ENCODE peak calls at places on chromosomes 3 and 15, in seven cellular contexts. T is breast epithelium, G is pancreas, F is hepatocyte, Q is fibroblast of lung, I is heart right ventricle, S is Karpas-422. E is an unnamed sample.

GRCh38 chr3:169148448-169149348 is 514.8 kb downstream of the MECOM start:
- DNase-seq in F (no peak), T (no peak), Q (no peak), I (peak; percentile 39), G (peak; percentile 59), S (no peak), E (no peak)

GRCh38 chr3:7577513-7577912 is 716.6 kb downstream of the GRM7 start:
- DNase-seq in T (no peak), I (no peak), G (no peak), Q (no peak), S (no peak), F (no peak), E (no peak)

GRCh38 chr3:61821823-61822251 is 260.5 kb downstream of the PTPRG start:
- DNase-seq in I (no peak), G (no peak), F (no peak), T (no peak), Q (peak; percentile 36), S (no peak), E (no peak)

GRCh38 chr15:28961391-28961790 is 75.6 kb downstream of the APBA2 start:
- DNase-seq in F (no peak), T (no peak), I (no peak), S (no peak), G (no peak), Q (no peak), E (no peak)

GRCh38 chr3:191961036-191961435 is 500.1 kb downstream of the PYDC2 start:
- DNase-seq in Q (no peak), I (no peak), G (no peak), T (no peak), S (no peak), F (no peak), E (no peak)

GRCh38 chr3:138063416-138063815 is 52.0 kb downstream of the DZIP1L start:
- DNase-seq in T (no peak), I (no peak), G (no peak), S (no peak), Q (no peak), F (no peak), E (no peak)

GRCh38 chr15:27059610-27060202 is 88.7 kb downstream of the GABRG3 start:
- DNase-seq in S (peak; percentile 77), G (peak; percentile 19), Q (peak; percentile 56), I (peak; percentile 24), T (no peak), F (peak; percentile 76), E (no peak)

GRCh38 chr15:22224241-22224671 is 143.9 kb downstream of the OR4M2 start:
- DNase-seq in T (no peak), I (no peak), Q (no peak), F (no peak), G (no peak), S (peak; percentile 44), E (no peak)

GRCh38 chr15:83372434-83372873 is 74.7 kb upstream of the SH3GL3 start:
- DNase-seq in Q (no peak), I (no peak), G (no peak), S (no peak), T (no peak), F (no peak), E (no peak)

GRCh38 chr3:105352976-105353375 is 13.7 kb upstream of the ALCAM start:
- DNase-seq in T (no peak), Q (peak; percentile 44), I (no peak), S (no peak), F (no peak), G (no peak), E (no peak)

GRCh38 chr15:61383421-61383820 is 154.3 kb upstream of the RORA start:
- DNase-seq in G (no peak), Q (peak; percentile 11), F (no peak), S (no peak), I (no peak), T (no peak), E (no peak)

GRCh38 chr3:157566596-157566995 is 63.4 kb upstream of the VEPH1 start:
- DNase-seq in F (no peak), G (no peak), Q (no peak), S (no peak), I (no peak), T (no peak), E (no peak)

GRCh38 chr15:90191795-90192494 is 9.2 kb upstream of the SEMA4B start:
- DNase-seq in T (peak; percentile 75), Q (peak; percentile 65), G (peak; percentile 98), I (peak; percentile 63), S (peak; percentile 92), F (peak; percentile 89), E (peak; percentile 81)

GRCh38 chr3:39102504-39103323 is 4.7 kb downstream of the GORASP1 start:
- DNase-seq in T (no peak), I (no peak), S (no peak), G (no peak), Q (no peak), F (no peak), E (no peak)

GRCh38 chr3:39105687-39106063 is 1.8 kb downstream of the GORASP1 start:
- DNase-seq in F (no peak), S (no peak), Q (no peak), T (no peak), I (no peak), G (no peak), E (peak; percentile 2)

GRCh38 chr3:39103324-39103693 is 4.1 kb downstream of the GORASP1 start:
- DNase-seq in Q (no peak), I (no peak), S (peak; percentile 61), F (no peak), G (no peak), T (no peak), E (no peak)

GRCh38 chr3:39104961-39105686 is 2.3 kb downstream of the GORASP1 start:
- DNase-seq in F (no peak), I (no peak), Q (no peak), S (no peak), G (no peak), T (no peak), E (no peak)

DNA sequence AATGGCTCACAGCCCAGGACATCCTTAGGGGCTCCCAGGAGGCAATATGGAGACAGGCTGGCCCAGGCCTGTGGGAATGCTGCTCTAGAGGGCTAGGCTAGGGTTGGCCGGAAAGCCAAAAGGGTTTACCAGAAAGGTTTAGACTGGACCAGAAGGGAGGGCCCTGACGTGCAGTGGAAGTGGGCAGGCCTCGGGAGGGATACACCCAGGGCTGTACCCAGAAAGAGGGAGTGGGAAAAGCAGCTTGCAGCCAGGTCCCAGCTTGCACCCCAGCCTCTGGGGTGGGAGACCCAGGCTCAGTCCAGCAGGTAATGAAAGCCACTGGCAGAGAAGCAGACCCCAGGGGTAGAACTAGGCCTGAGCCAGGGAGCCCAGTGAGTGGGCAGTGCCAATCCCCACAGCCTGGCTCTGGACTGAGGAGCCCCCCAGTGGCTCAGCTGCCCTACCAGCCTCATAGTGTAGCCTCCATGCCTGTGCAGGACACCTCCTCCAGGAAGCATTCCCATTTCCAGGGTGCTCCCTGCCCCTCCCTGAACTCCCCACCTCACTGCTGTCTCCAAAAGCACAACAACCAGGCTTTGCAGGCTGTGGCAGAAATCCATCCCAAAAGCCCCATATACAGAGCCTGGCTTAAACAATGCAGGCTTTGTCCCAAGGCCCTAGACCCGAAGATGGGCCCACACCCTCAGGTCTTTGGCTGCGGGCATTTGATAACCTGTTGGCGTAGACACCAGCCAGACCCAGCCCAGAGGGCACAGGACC is 3.5 kb downstream of the GORASP1 start:
- DNase-seq in F (no peak), I (no peak), T (no peak), Q (no peak), S (no peak), G (no peak), E (no peak)
- H3K36me3 ChIP-seq in F (no peaks in the 10 kb centered on the region), I (no peaks in the 10 kb centered on the region), T (peaks cover 11% of the 10 kb centered on the region), Q (peaks cover 7% of the 10 kb centered on the region), S (no peaks in the 10 kb centered on the region), G (peaks cover 15% of the 10 kb centered on the region), E (peaks cover 22% of the 10 kb centered on the region)

DNA sequence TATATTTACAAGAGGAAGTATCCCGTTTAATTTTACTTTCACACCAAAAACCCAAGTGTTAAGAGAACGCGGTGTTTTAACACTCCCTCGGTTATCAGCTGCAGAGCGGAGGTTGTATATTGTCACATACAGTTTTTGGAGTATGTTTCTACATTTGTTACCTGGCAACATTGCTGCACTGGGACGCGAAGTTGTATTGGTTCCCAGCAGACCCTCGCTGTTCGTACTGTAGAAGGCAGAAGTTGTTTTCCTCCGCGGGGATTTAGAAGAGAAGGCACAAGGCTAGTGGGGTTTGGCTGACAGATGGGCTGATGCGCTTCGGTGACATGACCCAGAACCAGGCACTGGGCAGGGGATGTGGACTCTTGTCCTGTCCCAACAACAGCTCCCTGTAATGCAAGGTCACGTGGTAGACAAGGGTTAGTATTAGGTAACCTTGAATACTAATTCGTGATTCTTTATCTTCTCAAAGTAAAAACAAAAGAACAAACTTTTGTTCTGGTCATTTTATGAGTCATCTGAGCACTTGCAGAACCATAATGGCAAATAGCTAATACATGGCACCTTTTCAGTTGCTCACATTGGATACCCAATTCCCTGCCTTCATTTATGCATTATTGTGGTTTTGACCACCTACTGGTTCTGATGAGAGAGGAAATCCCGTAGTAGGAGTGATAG is 230.4 kb upstream of the BHLHE40 start:
- DNase-seq in Q (no peak), T (no peak), G (no peak), F (peak; percentile 26), I (no peak), S (no peak), E (no peak)
- H3K4me1 ChIP-seq in Q (no peaks in the 10 kb centered on the region), T (peaks cover 30% of the 10 kb centered on the region), G (peaks cover 44% of the 10 kb centered on the region), F (peaks cover 20% of the 10 kb centered on the region), I (peaks cover 57% of the 10 kb centered on the region), S (no peaks in the 10 kb centered on the region), E (peaks cover 14% of the 10 kb centered on the region)

DNA sequence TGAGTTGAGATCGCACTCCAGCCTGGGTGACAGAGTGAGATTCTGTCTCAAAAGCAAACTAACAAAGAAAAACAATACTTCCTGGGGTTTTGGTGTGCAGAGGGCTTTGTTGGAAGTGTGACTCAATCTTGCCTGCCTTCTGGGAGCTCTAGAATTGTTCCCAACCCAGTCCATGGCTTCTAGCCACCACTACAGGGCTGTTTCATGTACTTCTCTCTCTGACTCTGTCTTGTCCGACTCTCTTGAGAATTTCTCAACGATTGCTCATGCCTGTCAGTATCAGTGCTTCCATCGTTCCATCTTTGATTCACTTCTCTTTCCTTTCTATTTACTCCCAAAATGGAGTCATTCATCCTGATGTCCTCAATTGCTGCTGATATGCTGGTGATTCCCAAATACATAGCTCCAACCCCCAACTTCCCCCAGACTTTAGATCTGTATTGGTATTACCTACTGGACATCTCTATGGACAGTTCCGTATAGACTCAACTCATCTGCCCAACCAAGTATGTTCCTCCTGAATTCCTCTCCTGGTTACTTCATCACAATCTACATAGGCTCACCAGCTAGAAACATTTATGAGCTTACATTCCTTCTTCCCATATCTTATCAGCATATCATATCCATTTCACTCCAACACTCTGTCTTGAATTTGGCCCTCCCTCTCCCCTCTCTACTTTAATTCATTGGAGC is 1.8 kb upstream of the AP2M1 start:
- DNase-seq in Q (peak; percentile 20), G (no peak), S (no peak), T (no peak), F (no peak), I (no peak), E (no peak)
- H3K36me3 ChIP-seq in Q (peaks cover 12% of the 10 kb centered on the region), G (peaks cover 14% of the 10 kb centered on the region), S (peaks cover 15% of the 10 kb centered on the region), T (peaks cover 9% of the 10 kb centered on the region), F (no peaks in the 10 kb centered on the region), I (peaks cover 25% of the 10 kb centered on the region), E (peaks cover 20% of the 10 kb centered on the region)

DNA sequence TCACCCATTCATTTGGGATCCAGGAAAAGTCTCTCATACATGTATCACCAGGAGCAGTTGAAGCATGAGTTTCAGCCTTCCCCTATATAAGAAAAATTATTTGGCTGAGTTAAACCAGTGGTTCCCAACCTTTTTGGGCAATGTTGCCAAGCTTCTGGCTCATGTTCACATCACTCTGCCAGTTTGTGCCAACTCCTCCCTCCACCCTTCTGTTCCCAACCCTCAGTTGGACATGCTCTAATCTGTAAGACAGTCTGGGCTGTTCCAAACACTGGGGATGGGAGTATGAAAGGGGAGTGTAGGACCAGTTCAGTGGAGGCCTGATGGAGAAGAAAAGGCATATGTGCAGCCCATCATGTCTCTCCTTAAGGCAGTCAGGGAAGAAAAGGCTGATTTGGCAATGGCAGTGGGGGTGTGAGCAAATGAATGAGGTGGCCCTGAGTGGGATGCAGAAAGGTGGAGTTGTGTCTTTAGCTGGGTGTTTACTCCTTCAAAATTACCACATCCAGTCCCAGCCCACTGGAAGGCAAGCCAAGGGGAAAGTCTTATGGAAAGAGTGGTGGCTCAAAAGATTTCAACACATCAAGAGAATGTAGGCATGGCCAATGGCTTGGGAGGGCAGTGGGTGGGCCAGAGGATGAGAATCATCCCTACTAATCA is 32.0 kb upstream of the PRICKLE2 start:
- DNase-seq in T (no peak), F (no peak), I (no peak), Q (no peak), S (no peak), G (no peak), E (no peak)
- H3K4me1 ChIP-seq in T (no peaks in the 10 kb centered on the region), F (peaks cover 24% of the 10 kb centered on the region), I (peaks cover 67% of the 10 kb centered on the region), Q (peaks cover 4% of the 10 kb centered on the region), S (no peaks in the 10 kb centered on the region), G (no peaks in the 10 kb centered on the region), E (peaks cover 12% of the 10 kb centered on the region)